ENCODE peak calls at places on chromosomes 13 and 19, in five cellular contexts. V is colonic mucosa, Y is pancreas, C is upper lobe of right lung, Z is thyroid gland. L is an unnamed sample.

GRCh38 chr19:33133438-33134031 is 1.6 kb downstream of the WDR88 start:
- DNase-seq in Y (peak; percentile 27), C (no peak), V (no peak), Z (peak; percentile 5), L (no peak)

GRCh38 chr13:100881291-100881864 is 206.8 kb upstream of the TMTC4 start:
- DNase-seq in Z (no peak), C (no peak), V (no peak), Y (no peak), L (no peak)

GRCh38 chr19:47754206-47755064 is 9.1 kb downstream of the NOP53 start:
- DNase-seq in V (no peak), C (no peak), Z (no peak), Y (no peak), L (no peak)

GRCh38 chr13:83884141-83884540 is 1.9 kb upstream of the SLITRK1 start:
- DNase-seq in C (no peak), Z (no peak), Y (no peak), V (no peak), L (no peak)

GRCh38 chr13:46552888-46553520 is at the start of gene LRCH1:
- DNase-seq in V (peak; percentile 93), Y (peak; percentile 77), C (peak; percentile 95), Z (peak; percentile 87), L (peak; percentile 93)

GRCh38 chr13:110062077-110062776 is 244.7 kb downstream of the COL4A1 start:
- DNase-seq in Y (peak; percentile 26), V (no peak), C (no peak), Z (no peak), L (no peak)

GRCh38 chr19:14116918-14117578 is 514 bp downstream of the PRKACA start:
- DNase-seq in V (peak; percentile 31), Y (peak; percentile 59), C (peak; percentile 78), Z (peak; percentile 46), L (peak; percentile 64)

GRCh38 chr19:8899356-8899755 is 67.2 kb downstream of the MBD3L1 start:
- DNase-seq in Z (no peak), V (no peak), C (no peak), Y (no peak), L (no peak)

GRCh38 chr13:42876810-42877550 is 95.6 kb downstream of the FAM216B start:
- DNase-seq in C (no peak), Y (no peak), V (no peak), Z (no peak), L (no peak)

GRCh38 chr19:28905996-28906395 is 307.0 kb downstream of the UQCRFS1 start:
- DNase-seq in C (no peak), Z (no peak), V (no peak), Y (no peak), L (no peak)

GRCh38 chr19:56837892-56838679 is 2.4 kb downstream of the PEG3 start:
- DNase-seq in V (peak; percentile 22), Z (peak; percentile 83), C (peak; percentile 84), Y (peak; percentile 78), L (peak; percentile 61)

GRCh38 chr19:55681131-55682087 is 6.4 kb downstream of the EPN1 start:
- DNase-seq in V (no peak), Y (no peak), C (no peak), Z (peak; percentile 57), L (peak; percentile 24)

GRCh38 chr13:109251958-109252357 is 534.4 kb downstream of the IRS2 start:
- DNase-seq in C (no peak), Y (no peak), V (no peak), Z (no peak), L (no peak)

GRCh38 chr13:43911283-43911682 is 31.6 kb downstream of the LACC1 start:
- DNase-seq in C (no peak), V (no peak), Y (no peak), Z (no peak), L (no peak)

GRCh38 chr19:29714953-29715694 is at the start of gene C19orf12:
- DNase-seq in C (peak; percentile 88), Y (peak; percentile 77), Z (peak; percentile 77), V (peak; percentile 49), L (peak; percentile 78)

GRCh38 chr19:33811246-33811645 is 14.6 kb downstream of the KCTD15 start:
- DNase-seq in C (peak; percentile 55), Y (no peak), Z (no peak), V (no peak), L (no peak)

GRCh38 chr19:32471811-32472210 is 66.2 kb downstream of the DPY19L3 start:
- DNase-seq in Z (no peak), Y (no peak), V (no peak), C (no peak), L (no peak)

DNA sequence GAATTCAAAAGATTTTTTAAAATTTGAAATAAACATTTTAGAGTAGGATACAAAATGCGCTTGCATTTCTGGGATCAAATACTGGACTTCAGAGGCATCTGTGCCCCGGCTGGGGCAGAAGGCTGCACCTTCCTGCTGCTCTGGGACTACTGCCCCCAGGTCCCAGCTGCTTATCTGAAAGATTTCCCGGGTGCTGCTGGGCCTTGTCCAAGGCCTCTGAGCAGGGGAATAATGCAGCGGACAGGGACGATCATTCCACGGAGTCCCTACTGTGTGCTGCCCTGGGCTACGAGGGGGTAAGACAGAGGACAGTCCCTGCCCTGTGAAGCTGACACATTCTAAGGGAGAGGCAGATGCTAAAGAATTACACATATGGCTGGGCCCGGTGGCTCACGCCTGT is 33.1 kb upstream of the NCCRP1 start:
- DNase-seq in Z (no peak), Y (no peak), C (no peak), V (no peak), L (no peak)
- H3K4me1 ChIP-seq in Z (peaks cover 26% of the 10 kb centered on the region), Y (peaks cover 35% of the 10 kb centered on the region), C (peaks cover 35% of the 10 kb centered on the region), V (peaks cover 10% of the 10 kb centered on the region), L (peaks cover 21% of the 10 kb centered on the region)

GRCh38 chr19:52626915-52627314 is 11.2 kb downstream of the ZNF83 start:
- DNase-seq in V (no peak), Z (no peak), C (no peak), Y (no peak), L (no peak)

GRCh38 chr19:52621376-52621775 is 16.8 kb downstream of the ZNF83 start:
- DNase-seq in Y (no peak), C (no peak), Z (no peak), V (no peak), L (no peak)

GRCh38 chr19:52622261-52622660 is 15.9 kb downstream of the ZNF83 start:
- DNase-seq in Z (no peak), C (no peak), V (no peak), Y (no peak), L (no peak)
- TF ChIP-seq CTCF in Z (peak; percentile 29), C (no peak), V (no peak), Y (no peak), L (no peak)

GRCh38 chr19:6271251-6271650 is 8.5 kb downstream of the MLLT1 start:
- DNase-seq in Y (no peak), C (no peak), V (no peak), Z (peak; percentile 77), L (no peak)

GRCh38 chr19:6272411-6272791 is 7.4 kb downstream of the MLLT1 start:
- DNase-seq in Y (no peak), V (no peak), Z (no peak), C (no peak), L (no peak)

GRCh38 chr19:6270822-6271221 is 9.0 kb downstream of the MLLT1 start:
- DNase-seq in Z (no peak), C (no peak), V (no peak), Y (no peak), L (no peak)

GRCh38 chr19:6272913-6273600 is 6.7 kb downstream of the MLLT1 start:
- DNase-seq in Z (no peak), C (no peak), V (no peak), Y (no peak), L (no peak)

GRCh38 chr19:6271721-6272410 is 7.9 kb downstream of the MLLT1 start:
- DNase-seq in Z (peak; percentile 93), C (peak; percentile 85), V (peak; percentile 58), Y (peak; percentile 65), L (peak; percentile 68)
- H3K4me1 ChIP-seq in Z (peaks cover 44% of the 10 kb centered on the region), C (peaks cover 89% of the 10 kb centered on the region), V (peaks cover 13% of the 10 kb centered on the region), Y (peaks cover 37% of the 10 kb centered on the region), L (peaks cover 24% of the 10 kb centered on the region)

DNA sequence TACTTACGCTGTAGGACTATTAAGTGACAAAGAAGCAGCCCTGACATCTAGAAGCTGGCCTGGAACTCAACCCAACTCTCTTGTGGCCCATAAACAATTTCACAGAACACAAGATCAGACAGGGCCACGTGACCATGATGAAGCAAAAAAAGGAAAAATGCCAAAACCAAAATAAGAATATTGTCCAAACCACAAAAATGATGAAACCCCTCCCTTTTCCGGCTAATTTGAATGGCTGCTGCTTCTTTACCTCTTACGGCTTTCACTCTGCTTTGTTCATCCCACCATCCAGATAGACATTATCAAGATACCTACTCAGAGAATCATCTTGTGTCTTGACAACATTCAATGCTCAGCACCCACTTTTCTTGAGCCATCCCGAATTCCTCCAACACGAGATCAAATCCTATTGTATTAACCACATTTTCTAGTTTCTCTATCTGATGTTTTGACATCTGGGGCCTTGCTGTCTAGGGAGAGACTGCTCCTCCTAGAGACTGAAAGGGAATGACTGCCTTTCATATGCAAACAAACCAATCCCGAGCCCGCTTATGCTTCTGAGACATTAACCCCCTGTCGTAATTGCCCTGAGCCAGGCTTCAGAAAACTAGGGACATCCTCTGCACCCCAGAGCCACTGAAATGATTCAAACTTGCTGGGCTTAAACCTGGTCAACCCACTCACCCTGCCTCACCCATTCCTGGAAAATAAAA is 186.3 kb downstream of the TDRD3 start:
- DNase-seq in C (no peak), Y (no peak), Z (no peak), V (peak; percentile 19), L (peak; percentile 31)
- TF ChIP-seq CTCF in C (no peak), Y (no peak), Z (no peak), V (no peak), L (no peak)

DNA sequence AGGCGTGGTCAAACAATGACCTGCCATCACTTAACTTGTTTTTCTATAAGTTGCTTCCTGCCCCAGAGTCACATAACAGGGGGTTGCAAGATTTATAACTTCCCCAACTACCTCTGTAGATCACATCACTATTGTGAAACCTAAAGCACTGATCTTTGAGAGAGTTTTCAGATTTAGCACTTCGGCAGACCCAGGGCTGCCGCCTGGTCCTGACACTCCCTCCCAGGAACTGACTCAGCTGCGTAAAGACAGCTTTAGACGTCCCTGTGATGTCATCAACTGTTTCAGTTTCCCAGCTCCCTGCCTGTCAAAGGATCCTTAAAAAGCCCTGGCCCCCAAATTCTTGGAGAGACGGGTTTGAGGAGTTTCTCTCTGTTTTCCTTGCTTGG is 33.3 kb downstream of the IGFL2 start:
- DNase-seq in V (no peak), Z (peak; percentile 23), C (no peak), Y (no peak), L (no peak)
- H3K4me1 ChIP-seq in V (no peaks in the 10 kb centered on the region), Z (no peaks in the 10 kb centered on the region), C (no peaks in the 10 kb centered on the region), Y (no peaks in the 10 kb centered on the region), L (no peaks in the 10 kb centered on the region)

GRCh38 chr19:35141627-35142401 is 1.2 kb upstream of the FXYD7 start:
- DNase-seq in Z (no peak), V (no peak), C (no peak), Y (peak; percentile 39), L (peak; percentile 48)
- TF ChIP-seq CTCF in Z (no peak), V (no peak), C (no peak), Y (no peak), L (no peak)

GRCh38 chr19:3108775-3109174 is 14.6 kb downstream of the GNA11 start:
- DNase-seq in Z (peak; percentile 62), V (peak; percentile 74), C (no peak), Y (peak; percentile 61), L (no peak)

GRCh38 chr19:3104708-3104983 is 10.5 kb downstream of the GNA11 start:
- DNase-seq in V (no peak), Z (no peak), Y (no peak), C (no peak), L (no peak)

GRCh38 chr19:3106509-3107141 is 12.5 kb downstream of the GNA11 start:
- DNase-seq in Y (no peak), C (no peak), V (no peak), Z (no peak), L (no peak)

GRCh38 chr19:3107658-3108057 is 13.5 kb downstream of the GNA11 start:
- DNase-seq in Y (no peak), Z (no peak), C (no peak), V (no peak), L (no peak)

GRCh38 chr19:3105641-3106508 is 11.7 kb downstream of the GNA11 start:
- DNase-seq in V (no peak), Z (peak; percentile 36), Y (no peak), C (no peak), L (no peak)
- H3K4me1 ChIP-seq in V (peaks cover 20% of the 10 kb centered on the region), Z (peaks cover 39% of the 10 kb centered on the region), Y (peaks cover 3% of the 10 kb centered on the region), C (peaks cover 18% of the 10 kb centered on the region), L (peaks cover 49% of the 10 kb centered on the region)